ENCODE peak calls at places on chromosomes 16 and 17, in ten cellular contexts. One of them, this sample, is unnamed.

GRCh38 chr16:84029297-84030096 is 13.1 kb downstream of the SLC38A8 start:
- DNase-seq in myocyte: no peak
- DNase-seq in activated T-helper 1 cell treated with Interleukin-2 at 50 U/mL for 16 hours: no peak
- DNase-seq in fibroblast of pulmonary artery: no peak
- DNase-seq in stimulated activated CD8-positive, alpha-beta memory T cell treated with anti-CD3 and anti-CD28 coated beads, Interleukin-2, amount 100 ng/mL, for 1 hour: no peak
- DNase-seq in SK-N-DZ: no peak
- DNase-seq in H9: no peak
- DNase-seq in GM04504: no peak
- DNase-seq in NCI-H2081: no peak
- DNase-seq in stimulated activated CD4-positive, alpha-beta T cell treated with anti-CD3 and anti-CD28 coated beads, Interleukin-4, amount 100 ng/mL, for 4 hours: no peak
- DNase-seq in this sample: no peak

GRCh38 chr16:31569360-31569717 is 41.6 kb downstream of the AHSP start:
- DNase-seq in myocyte: no peak
- DNase-seq in activated T-helper 1 cell treated with Interleukin-2 at 50 U/mL for 16 hours: no peak
- DNase-seq in fibroblast of pulmonary artery: no peak
- DNase-seq in stimulated activated CD8-positive, alpha-beta memory T cell treated with anti-CD3 and anti-CD28 coated beads, Interleukin-2, amount 100 ng/mL, for 1 hour: no peak
- DNase-seq in SK-N-DZ: no peak
- DNase-seq in H9: peak
- DNase-seq in GM04504: no peak
- DNase-seq in NCI-H2081: no peak
- DNase-seq in stimulated activated CD4-positive, alpha-beta T cell treated with anti-CD3 and anti-CD28 coated beads, Interleukin-4, amount 100 ng/mL, for 4 hours: no peak
- DNase-seq in this sample: no peak

GRCh38 chr16:87765776-87766484 is at the start of gene KLHDC4:
- DNase-seq in myocyte: peak
- DNase-seq in activated T-helper 1 cell treated with Interleukin-2 at 50 U/mL for 16 hours: peak
- DNase-seq in fibroblast of pulmonary artery: peak
- DNase-seq in stimulated activated CD8-positive, alpha-beta memory T cell treated with anti-CD3 and anti-CD28 coated beads, Interleukin-2, amount 100 ng/mL, for 1 hour: peak
- DNase-seq in SK-N-DZ: peak
- DNase-seq in H9: peak
- DNase-seq in GM04504: peak
- DNase-seq in NCI-H2081: peak
- DNase-seq in stimulated activated CD4-positive, alpha-beta T cell treated with anti-CD3 and anti-CD28 coated beads, Interleukin-4, amount 100 ng/mL, for 4 hours: peak
- DNase-seq in this sample: peak

GRCh38 chr16:12120331-12120981 is 143.9 kb downstream of the SNX29 start:
- DNase-seq in myocyte: no peak
- DNase-seq in activated T-helper 1 cell treated with Interleukin-2 at 50 U/mL for 16 hours: no peak
- DNase-seq in fibroblast of pulmonary artery: peak
- DNase-seq in stimulated activated CD8-positive, alpha-beta memory T cell treated with anti-CD3 and anti-CD28 coated beads, Interleukin-2, amount 100 ng/mL, for 1 hour: no peak
- DNase-seq in SK-N-DZ: peak
- DNase-seq in H9: no peak
- DNase-seq in GM04504: no peak
- DNase-seq in NCI-H2081: peak
- DNase-seq in stimulated activated CD4-positive, alpha-beta T cell treated with anti-CD3 and anti-CD28 coated beads, Interleukin-4, amount 100 ng/mL, for 4 hours: no peak
- DNase-seq in this sample: peak

GRCh38 chr17:41894791-41895331 is 23.9 kb downstream of the ACLY start:
- DNase-seq in myocyte: no peak
- DNase-seq in activated T-helper 1 cell treated with Interleukin-2 at 50 U/mL for 16 hours: no peak
- DNase-seq in fibroblast of pulmonary artery: peak
- DNase-seq in stimulated activated CD8-positive, alpha-beta memory T cell treated with anti-CD3 and anti-CD28 coated beads, Interleukin-2, amount 100 ng/mL, for 1 hour: no peak
- DNase-seq in SK-N-DZ: peak
- DNase-seq in H9: no peak
- DNase-seq in GM04504: peak
- DNase-seq in NCI-H2081: no peak
- DNase-seq in stimulated activated CD4-positive, alpha-beta T cell treated with anti-CD3 and anti-CD28 coated beads, Interleukin-4, amount 100 ng/mL, for 4 hours: no peak
- DNase-seq in this sample: no peak

GRCh38 chr17:35294756-35295155 is 51.9 kb downstream of the SLFN5 start:
- DNase-seq in myocyte: peak
- DNase-seq in activated T-helper 1 cell treated with Interleukin-2 at 50 U/mL for 16 hours: no peak
- DNase-seq in fibroblast of pulmonary artery: no peak
- DNase-seq in stimulated activated CD8-positive, alpha-beta memory T cell treated with anti-CD3 and anti-CD28 coated beads, Interleukin-2, amount 100 ng/mL, for 1 hour: no peak
- DNase-seq in SK-N-DZ: no peak
- DNase-seq in H9: no peak
- DNase-seq in GM04504: no peak
- DNase-seq in NCI-H2081: no peak
- DNase-seq in stimulated activated CD4-positive, alpha-beta T cell treated with anti-CD3 and anti-CD28 coated beads, Interleukin-4, amount 100 ng/mL, for 4 hours: no peak
- DNase-seq in this sample: no peak

GRCh38 chr16:50942143-50942542 is 200.3 kb downstream of the CYLD start:
- DNase-seq in myocyte: no peak
- DNase-seq in activated T-helper 1 cell treated with Interleukin-2 at 50 U/mL for 16 hours: no peak
- DNase-seq in fibroblast of pulmonary artery: no peak
- DNase-seq in stimulated activated CD8-positive, alpha-beta memory T cell treated with anti-CD3 and anti-CD28 coated beads, Interleukin-2, amount 100 ng/mL, for 1 hour: no peak
- DNase-seq in SK-N-DZ: no peak
- DNase-seq in H9: peak
- DNase-seq in GM04504: no peak
- DNase-seq in NCI-H2081: no peak
- DNase-seq in stimulated activated CD4-positive, alpha-beta T cell treated with anti-CD3 and anti-CD28 coated beads, Interleukin-4, amount 100 ng/mL, for 4 hours: no peak
- DNase-seq in this sample: no peak

GRCh38 chr16:75566889-75567255 is 693 bp downstream of the GABARAPL2 start:
- DNase-seq in myocyte: no peak
- DNase-seq in activated T-helper 1 cell treated with Interleukin-2 at 50 U/mL for 16 hours: no peak
- DNase-seq in fibroblast of pulmonary artery: no peak
- DNase-seq in stimulated activated CD8-positive, alpha-beta memory T cell treated with anti-CD3 and anti-CD28 coated beads, Interleukin-2, amount 100 ng/mL, for 1 hour: no peak
- DNase-seq in SK-N-DZ: no peak
- DNase-seq in H9: no peak
- DNase-seq in GM04504: no peak
- DNase-seq in NCI-H2081: no peak
- DNase-seq in stimulated activated CD4-positive, alpha-beta T cell treated with anti-CD3 and anti-CD28 coated beads, Interleukin-4, amount 100 ng/mL, for 4 hours: no peak
- DNase-seq in this sample: peak

GRCh38 chr16:783404-784161 is 4.6 kb downstream of the RPUSD1 start:
- DNase-seq in myocyte: peak
- DNase-seq in activated T-helper 1 cell treated with Interleukin-2 at 50 U/mL for 16 hours: no peak
- DNase-seq in fibroblast of pulmonary artery: no peak
- DNase-seq in stimulated activated CD8-positive, alpha-beta memory T cell treated with anti-CD3 and anti-CD28 coated beads, Interleukin-2, amount 100 ng/mL, for 1 hour: no peak
- DNase-seq in SK-N-DZ: no peak
- DNase-seq in H9: no peak
- DNase-seq in GM04504: no peak
- DNase-seq in NCI-H2081: no peak
- DNase-seq in stimulated activated CD4-positive, alpha-beta T cell treated with anti-CD3 and anti-CD28 coated beads, Interleukin-4, amount 100 ng/mL, for 4 hours: no peak
- DNase-seq in this sample: no peak

GRCh38 chr16:648071-648785 is 937 bp upstream of the WDR90 start:
- DNase-seq in myocyte: peak
- DNase-seq in activated T-helper 1 cell treated with Interleukin-2 at 50 U/mL for 16 hours: no peak
- DNase-seq in fibroblast of pulmonary artery: peak
- DNase-seq in stimulated activated CD8-positive, alpha-beta memory T cell treated with anti-CD3 and anti-CD28 coated beads, Interleukin-2, amount 100 ng/mL, for 1 hour: no peak
- DNase-seq in SK-N-DZ: peak
- DNase-seq in H9: peak
- DNase-seq in GM04504: no peak
- DNase-seq in NCI-H2081: peak
- DNase-seq in stimulated activated CD4-positive, alpha-beta T cell treated with anti-CD3 and anti-CD28 coated beads, Interleukin-4, amount 100 ng/mL, for 4 hours: peak
- DNase-seq in this sample: peak

GRCh38 chr17:82414548-82415281 is 3.4 kb upstream of the HEXD start:
- DNase-seq in myocyte: peak
- DNase-seq in activated T-helper 1 cell treated with Interleukin-2 at 50 U/mL for 16 hours: peak
- DNase-seq in fibroblast of pulmonary artery: peak
- DNase-seq in stimulated activated CD8-positive, alpha-beta memory T cell treated with anti-CD3 and anti-CD28 coated beads, Interleukin-2, amount 100 ng/mL, for 1 hour: peak
- DNase-seq in SK-N-DZ: peak
- DNase-seq in H9: peak
- DNase-seq in GM04504: no peak
- DNase-seq in NCI-H2081: peak
- DNase-seq in stimulated activated CD4-positive, alpha-beta T cell treated with anti-CD3 and anti-CD28 coated beads, Interleukin-4, amount 100 ng/mL, for 4 hours: peak
- DNase-seq in this sample: peak

GRCh38 chr17:37191219-37191618 is 184.6 kb upstream of the C17orf78 start:
- DNase-seq in myocyte: no peak
- DNase-seq in activated T-helper 1 cell treated with Interleukin-2 at 50 U/mL for 16 hours: no peak
- DNase-seq in fibroblast of pulmonary artery: no peak
- DNase-seq in stimulated activated CD8-positive, alpha-beta memory T cell treated with anti-CD3 and anti-CD28 coated beads, Interleukin-2, amount 100 ng/mL, for 1 hour: no peak
- DNase-seq in SK-N-DZ: no peak
- DNase-seq in H9: no peak
- DNase-seq in GM04504: no peak
- DNase-seq in NCI-H2081: no peak
- DNase-seq in stimulated activated CD4-positive, alpha-beta T cell treated with anti-CD3 and anti-CD28 coated beads, Interleukin-4, amount 100 ng/mL, for 4 hours: no peak
- DNase-seq in this sample: no peak

GRCh38 chr17:55774834-55775233 is 24.0 kb downstream of the PCTP start:
- DNase-seq in myocyte: no peak
- DNase-seq in activated T-helper 1 cell treated with Interleukin-2 at 50 U/mL for 16 hours: no peak
- DNase-seq in fibroblast of pulmonary artery: no peak
- DNase-seq in stimulated activated CD8-positive, alpha-beta memory T cell treated with anti-CD3 and anti-CD28 coated beads, Interleukin-2, amount 100 ng/mL, for 1 hour: no peak
- DNase-seq in SK-N-DZ: no peak
- DNase-seq in H9: no peak
- DNase-seq in GM04504: no peak
- DNase-seq in NCI-H2081: peak
- DNase-seq in stimulated activated CD4-positive, alpha-beta T cell treated with anti-CD3 and anti-CD28 coated beads, Interleukin-4, amount 100 ng/mL, for 4 hours: no peak
- DNase-seq in this sample: no peak

GRCh38 chr17:41338961-41339485 is 11.6 kb downstream of the KRT33A start:
- DNase-seq in myocyte: no peak
- DNase-seq in activated T-helper 1 cell treated with Interleukin-2 at 50 U/mL for 16 hours: no peak
- DNase-seq in fibroblast of pulmonary artery: peak
- DNase-seq in stimulated activated CD8-positive, alpha-beta memory T cell treated with anti-CD3 and anti-CD28 coated beads, Interleukin-2, amount 100 ng/mL, for 1 hour: no peak
- DNase-seq in SK-N-DZ: no peak
- DNase-seq in H9: no peak
- DNase-seq in GM04504: no peak
- DNase-seq in NCI-H2081: no peak
- DNase-seq in stimulated activated CD4-positive, alpha-beta T cell treated with anti-CD3 and anti-CD28 coated beads, Interleukin-4, amount 100 ng/mL, for 4 hours: peak
- DNase-seq in this sample: no peak

GRCh38 chr17:29412780-29413565 is 22.8 kb downstream of the TAOK1 start:
- DNase-seq in myocyte: peak
- DNase-seq in activated T-helper 1 cell treated with Interleukin-2 at 50 U/mL for 16 hours: no peak
- DNase-seq in fibroblast of pulmonary artery: peak
- DNase-seq in stimulated activated CD8-positive, alpha-beta memory T cell treated with anti-CD3 and anti-CD28 coated beads, Interleukin-2, amount 100 ng/mL, for 1 hour: no peak
- DNase-seq in SK-N-DZ: no peak
- DNase-seq in H9: no peak
- DNase-seq in GM04504: peak
- DNase-seq in NCI-H2081: no peak
- DNase-seq in stimulated activated CD4-positive, alpha-beta T cell treated with anti-CD3 and anti-CD28 coated beads, Interleukin-4, amount 100 ng/mL, for 4 hours: no peak
- DNase-seq in this sample: no peak

GRCh38 chr16:80167657-80168056 is 373.1 kb upstream of the DYNLRB2 start:
- DNase-seq in myocyte: peak
- DNase-seq in activated T-helper 1 cell treated with Interleukin-2 at 50 U/mL for 16 hours: no peak
- DNase-seq in fibroblast of pulmonary artery: no peak
- DNase-seq in stimulated activated CD8-positive, alpha-beta memory T cell treated with anti-CD3 and anti-CD28 coated beads, Interleukin-2, amount 100 ng/mL, for 1 hour: no peak
- DNase-seq in SK-N-DZ: no peak
- DNase-seq in H9: no peak
- DNase-seq in GM04504: no peak
- DNase-seq in NCI-H2081: no peak
- DNase-seq in stimulated activated CD4-positive, alpha-beta T cell treated with anti-CD3 and anti-CD28 coated beads, Interleukin-4, amount 100 ng/mL, for 4 hours: no peak
- DNase-seq in this sample: no peak

GRCh38 chr17:76534831-76535732 is 2.4 kb downstream of the CYGB start:
- DNase-seq in myocyte: no peak
- DNase-seq in activated T-helper 1 cell treated with Interleukin-2 at 50 U/mL for 16 hours: no peak
- DNase-seq in fibroblast of pulmonary artery: no peak
- DNase-seq in stimulated activated CD8-positive, alpha-beta memory T cell treated with anti-CD3 and anti-CD28 coated beads, Interleukin-2, amount 100 ng/mL, for 1 hour: no peak
- DNase-seq in SK-N-DZ: no peak
- DNase-seq in H9: no peak
- DNase-seq in GM04504: no peak
- DNase-seq in NCI-H2081: no peak
- DNase-seq in stimulated activated CD4-positive, alpha-beta T cell treated with anti-CD3 and anti-CD28 coated beads, Interleukin-4, amount 100 ng/mL, for 4 hours: no peak
- DNase-seq in this sample: no peak

GRCh38 chr17:11514565-11514964 is 83.7 kb upstream of the DNAH9 start:
- DNase-seq in myocyte: no peak
- DNase-seq in activated T-helper 1 cell treated with Interleukin-2 at 50 U/mL for 16 hours: no peak
- DNase-seq in fibroblast of pulmonary artery: no peak
- DNase-seq in stimulated activated CD8-positive, alpha-beta memory T cell treated with anti-CD3 and anti-CD28 coated beads, Interleukin-2, amount 100 ng/mL, for 1 hour: no peak
- DNase-seq in SK-N-DZ: no peak
- DNase-seq in H9: no peak
- DNase-seq in GM04504: no peak
- DNase-seq in NCI-H2081: no peak
- DNase-seq in stimulated activated CD4-positive, alpha-beta T cell treated with anti-CD3 and anti-CD28 coated beads, Interleukin-4, amount 100 ng/mL, for 4 hours: no peak
- DNase-seq in this sample: no peak

GRCh38 chr17:76071497-76072148 is 694 bp downstream of the SRP68 start:
- DNase-seq in myocyte: no peak
- DNase-seq in activated T-helper 1 cell treated with Interleukin-2 at 50 U/mL for 16 hours: no peak
- DNase-seq in fibroblast of pulmonary artery: no peak
- DNase-seq in stimulated activated CD8-positive, alpha-beta memory T cell treated with anti-CD3 and anti-CD28 coated beads, Interleukin-2, amount 100 ng/mL, for 1 hour: no peak
- DNase-seq in SK-N-DZ: no peak
- DNase-seq in H9: no peak
- DNase-seq in GM04504: no peak
- DNase-seq in NCI-H2081: no peak
- DNase-seq in stimulated activated CD4-positive, alpha-beta T cell treated with anti-CD3 and anti-CD28 coated beads, Interleukin-4, amount 100 ng/mL, for 4 hours: no peak
- DNase-seq in this sample: no peak

GRCh38 chr16:81784042-81784785 is 5.1 kb downstream of the PLCG2 start:
- DNase-seq in myocyte: no peak
- DNase-seq in activated T-helper 1 cell treated with Interleukin-2 at 50 U/mL for 16 hours: no peak
- DNase-seq in fibroblast of pulmonary artery: no peak
- DNase-seq in stimulated activated CD8-positive, alpha-beta memory T cell treated with anti-CD3 and anti-CD28 coated beads, Interleukin-2, amount 100 ng/mL, for 1 hour: no peak
- DNase-seq in SK-N-DZ: no peak
- DNase-seq in H9: no peak
- DNase-seq in GM04504: no peak
- DNase-seq in NCI-H2081: no peak
- DNase-seq in stimulated activated CD4-positive, alpha-beta T cell treated with anti-CD3 and anti-CD28 coated beads, Interleukin-4, amount 100 ng/mL, for 4 hours: no peak
- DNase-seq in this sample: no peak

This sample was measured in HEK293T.